ENCODE peak calls at places on chromosomes 2 and 18, in seven cellular contexts. P is transverse colon, K is cardiac muscle cell, Z is left lung, R is SK-N-SH, X is RWPE2, L is GM23338. J is an unnamed sample. For H3K4me1, the result is how much of the 10 kb centered on the place peaks cover.

GRCh38 chr2:148876190-148876588 is 1.2 kb downstream of the KIF5C start:
- DNase-seq in P (no peak), K (no peak), X (no peak), Z (no peak), L (peak), R (peak), J (no peak)

GRCh38 chr2:196205891-196206408 is 34.6 kb upstream of the STK17B start:
- DNase-seq in X (no peak), K (peak), R (no peak), P (no peak), Z (no peak), L (no peak), J (no peak)

GRCh38 chr2:148552675-148553331 is 91.7 kb upstream of the EPC2 start:
- DNase-seq in L (no peak), R (no peak), P (no peak), X (no peak), K (no peak), Z (no peak), J (no peak)

GRCh38 chr2:221896505-221897151 is 324.5 kb upstream of the EPHA4 start:
- DNase-seq in K (no peak), X (no peak), Z (peak), L (peak), R (no peak), P (no peak), J (no peak)

GRCh38 chr2:101012706-101013181 is 10.7 kb downstream of the RPL31 start:
- DNase-seq in X (no peak), Z (no peak), R (peak), L (peak), K (peak), P (peak), J (no peak)

GRCh38 chr18:23618862-23619387 is 32.6 kb upstream of the NPC1 start:
- DNase-seq in Z (peak), X (no peak), K (peak), R (no peak), L (peak), P (no peak), J (peak)

GRCh38 chr2:142557391-142557790 is 320.1 kb upstream of the KYNU start:
- DNase-seq in Z (no peak), X (no peak), K (no peak), L (no peak), P (no peak), R (peak), J (no peak)

GRCh38 chr2:72815655-72816268 is 10.1 kb downstream of the EXOC6B start:
- DNase-seq in P (no peak), X (no peak), Z (no peak), R (no peak), K (peak), L (peak), J (no peak)

GRCh38 chr18:49953416-49953815 is 140.1 kb upstream of the ACAA2 start:
- DNase-seq in L (no peak), R (no peak), K (no peak), Z (no peak), P (no peak), X (no peak), J (no peak)

DNA sequence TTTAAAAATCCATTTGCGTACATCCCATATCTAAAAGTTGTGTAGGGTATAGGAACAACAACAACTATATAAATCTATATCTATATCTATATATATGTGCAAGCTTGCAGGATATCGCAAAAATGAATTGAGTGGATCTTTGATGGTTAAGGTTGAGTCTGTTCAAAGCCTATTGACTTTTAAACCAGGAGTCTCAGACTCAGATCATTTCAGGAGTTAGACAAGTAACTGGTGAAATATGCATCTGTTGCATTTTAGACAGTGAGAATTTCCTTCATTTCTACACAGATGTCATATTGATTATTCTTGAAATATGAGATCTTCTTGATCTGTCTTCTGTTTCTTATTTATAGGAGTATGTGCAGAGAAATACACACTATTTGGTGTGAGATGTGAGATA is 66.5 kb downstream of the PARD3B start:
- DNase-seq in R (no peak), P (no peak), X (no peak), K (no peak), Z (no peak), L (no peak), J (no peak)
- H3K4me1 ChIP-seq in R (under half), P (under half), X (under half), K (under half), Z (under half), L (under half), J (under half)

DNA sequence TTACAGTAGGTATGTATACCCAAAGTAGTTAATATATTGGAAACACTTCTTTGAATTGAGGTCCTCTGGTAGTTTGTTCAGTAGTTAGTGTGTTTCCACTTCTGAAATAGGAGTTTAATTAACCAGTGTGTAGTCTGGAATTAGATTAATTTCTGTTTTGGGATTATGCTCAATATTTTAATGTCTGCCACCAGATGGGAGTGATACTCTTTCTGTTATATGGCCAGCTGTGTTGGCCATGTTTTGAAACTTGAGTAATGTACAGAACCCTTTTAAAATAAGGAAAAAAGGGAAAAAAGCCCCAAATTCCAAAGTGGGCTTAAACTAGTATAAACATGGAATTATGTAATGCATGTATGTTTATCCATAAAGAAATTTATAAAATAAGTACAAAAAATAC is 147.7 kb downstream of the CTNNA2 start:
- DNase-seq in X (no peak), P (no peak), R (no peak), K (no peak), Z (no peak), L (no peak), J (no peak)
- TF ChIP-seq CTCF in X (no peak), P (no peak), R (peak), K (no peak), Z (no peak), L (no peak), J (no peak)

DNA sequence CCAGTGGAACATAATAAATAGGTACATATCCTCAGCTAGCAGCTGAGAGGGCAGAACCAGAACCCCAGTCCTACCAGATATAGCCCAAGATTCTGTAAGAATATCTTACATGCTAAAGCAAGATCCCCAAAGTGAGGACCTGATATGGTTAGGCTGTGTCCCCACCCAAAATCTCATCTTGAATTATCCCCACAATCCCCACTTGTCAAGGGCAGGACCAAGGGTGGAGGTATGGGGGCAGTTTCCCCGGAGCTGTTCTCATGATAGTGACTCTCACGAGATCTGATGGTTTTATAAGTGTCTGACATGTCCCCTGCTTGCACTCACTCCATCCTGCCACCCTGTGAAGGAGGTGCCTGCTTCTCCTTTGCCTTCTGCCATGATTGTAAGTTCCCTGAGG is 19.9 kb downstream of the TTC32 start:
- DNase-seq in P (no peak), L (no peak), X (no peak), K (no peak), R (no peak), Z (no peak), J (no peak)
- H3K4me1 ChIP-seq in P (under half), L (under half), X (under half), K (under half), R (under half), Z (under half), J (under half)

GRCh38 chr2:134780977-134781376 is 57.4 kb upstream of the ACMSD start:
- DNase-seq in K (no peak), R (no peak), P (no peak), L (no peak), X (no peak), Z (no peak), J (no peak)

GRCh38 chr2:134774786-134775641 is 56.2 kb upstream of the TMEM163 start:
- DNase-seq in R (peak), X (no peak), K (peak), Z (no peak), P (no peak), L (no peak), J (no peak)

GRCh38 chr2:134776836-134777235 is 58.0 kb upstream of the TMEM163 start:
- DNase-seq in R (no peak), X (no peak), P (no peak), K (no peak), Z (no peak), L (no peak), J (no peak)

GRCh38 chr2:134777593-134777992 is 58.8 kb upstream of the TMEM163 start:
- DNase-seq in P (no peak), X (no peak), L (no peak), K (no peak), R (no peak), Z (no peak), J (no peak)

DNA sequence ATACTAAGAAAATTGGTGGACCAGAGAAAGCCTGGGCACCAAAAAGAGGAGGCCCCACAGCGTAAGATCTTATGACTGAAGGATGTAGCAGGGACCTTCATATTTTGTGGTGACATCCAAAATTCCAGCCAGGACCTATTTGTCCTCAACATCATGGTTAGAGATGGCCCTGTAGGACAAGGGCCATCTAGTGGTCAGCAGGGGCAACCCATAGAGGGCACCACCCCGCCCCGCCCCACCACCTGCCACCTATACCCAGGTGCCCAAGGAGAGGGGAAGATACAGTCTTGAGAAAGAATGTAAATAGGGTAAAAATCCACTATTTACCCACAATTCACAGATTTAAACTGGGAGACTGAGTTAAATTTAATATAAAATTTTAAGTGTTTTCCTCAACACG is 59.6 kb upstream of the TMEM163 start:
- DNase-seq in Z (no peak), P (no peak), K (no peak), X (no peak), L (peak), R (peak), J (no peak)
- TF ChIP-seq CTCF in Z (peak), P (no peak), K (peak), X (peak), L (peak), R (peak), J (peak)

DNA sequence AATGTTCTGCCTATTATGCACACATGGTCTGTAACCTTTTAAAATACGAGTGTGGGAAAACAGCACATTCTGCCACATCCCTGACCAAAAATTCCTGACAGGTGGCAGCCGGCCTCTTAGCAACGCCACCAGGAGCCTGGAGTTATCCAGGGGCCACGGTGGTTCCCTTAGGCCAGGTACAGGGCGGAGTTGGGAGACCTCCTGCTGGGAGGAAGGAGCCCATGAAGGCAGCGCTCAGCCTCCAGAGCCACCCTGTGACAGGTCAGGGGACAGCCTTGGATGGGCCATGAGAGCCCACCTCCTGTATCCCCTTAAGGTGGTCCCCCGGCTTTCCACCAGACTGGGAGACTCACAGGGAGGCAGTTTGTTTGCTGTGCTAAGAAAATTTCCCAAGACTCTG is 52.8 kb downstream of the APOB start:
- DNase-seq in R (no peak), K (no peak), X (no peak), Z (no peak), P (no peak), L (no peak), J (no peak)
- H3K4me1 ChIP-seq in R (under half), K (under half), X (under half), Z (under half), P (under half), L (under half), J (under half)

J was measured in upper lobe of right lung.